ENCODE peak calls at places on chromosomes 4 and X, in six cellular contexts. F, S, K, J, D and A are unnamed samples.

GRCh38 chr4:1393866-1394265 is 12.4 kb downstream of the NKX1-1 start:
- DNase-seq in F (peak), S (no peak), K (no peak), J (peak), D (no peak), A (no peak)

GRCh38 chr4:177450421-177451107 is 8.3 kb upstream of the AGA start:
- DNase-seq in F (no peak), S (no peak), K (peak), J (no peak), D (no peak), A (no peak)

GRCh38 chr4:12036450-12036849 is 607.8 kb upstream of the HS3ST1 start:
- DNase-seq in F (no peak), S (no peak), K (peak), J (no peak), D (no peak), A (no peak)

GRCh38 chr4:8409271-8410065 is 31.1 kb downstream of the ACOX3 start:
- DNase-seq in F (no peak), S (no peak), K (peak), J (no peak), D (no peak), A (no peak)

GRCh38 chrX:44011505-44011904 is 38.3 kb upstream of the NDP start:
- DNase-seq in F (no peak), S (no peak), K (no peak), J (no peak), D (no peak), A (no peak)

GRCh38 chr4:6769984-6770420 is 12.5 kb upstream of the KIAA0232 start:
- DNase-seq in F (no peak), S (no peak), K (no peak), J (no peak), D (no peak), A (no peak)

GRCh38 chr4:174707277-174707676 is 121.8 kb downstream of the GLRA3 start:
- DNase-seq in F (no peak), S (no peak), K (no peak), J (no peak), D (no peak), A (no peak)

GRCh38 chrX:110156167-110156754 is 153.3 kb downstream of the TMEM164 start:
- DNase-seq in F (no peak), S (peak), K (no peak), J (no peak), D (no peak), A (no peak)

GRCh38 chr4:169160825-169161224 is 109.9 kb downstream of the SH3RF1 start:
- DNase-seq in F (no peak), S (no peak), K (peak), J (peak), D (no peak), A (no peak)

GRCh38 chr4:158163941-158164665 is 8.7 kb downstream of the GASK1B start:
- DNase-seq in F (no peak), S (no peak), K (no peak), J (peak), D (no peak), A (no peak)

GRCh38 chr4:46503739-46504138 is 113.8 kb upstream of the GABRA2 start:
- DNase-seq in F (no peak), S (no peak), K (peak), J (no peak), D (no peak), A (no peak)

GRCh38 chr4:107058828-107059227 is 22.7 kb upstream of the DKK2 start:
- DNase-seq in F (no peak), S (no peak), K (no peak), J (no peak), D (no peak), A (no peak)

GRCh38 chr4:175252642-175253041 is 334.5 kb downstream of the ADAM29 start:
- DNase-seq in F (no peak), S (no peak), K (no peak), J (no peak), D (no peak), A (no peak)

GRCh38 chr4:16757080-16757521 is 141.3 kb downstream of the LDB2 start:
- DNase-seq in F (no peak), S (no peak), K (peak), J (no peak), D (peak), A (no peak)

GRCh38 chr4:81648576-81649272 is 177.0 kb upstream of the RASGEF1B start:
- DNase-seq in F (no peak), S (peak), K (peak), J (no peak), D (no peak), A (no peak)

GRCh38 chrX:119042996-119043395 is 29.8 kb upstream of the CT47C1 start:
- DNase-seq in F (no peak), S (no peak), K (no peak), J (no peak), D (no peak), A (no peak)

GRCh38 chr4:499563-499962 is 553 bp downstream of the PIGG start:
- DNase-seq in F (no peak), S (no peak), K (no peak), J (no peak), D (no peak), A (no peak)

GRCh38 chr4:119000400-119000799 is 111.7 kb downstream of the SYNPO2 start:
- DNase-seq in F (no peak), S (no peak), K (no peak), J (no peak), D (no peak), A (no peak)

GRCh38 chr4:95510145-95510544 is 38.6 kb downstream of the UNC5C start:
- DNase-seq in F (no peak), S (no peak), K (peak), J (peak), D (no peak), A (peak)

GRCh38 chrX:150933945-150934350 is 35.5 kb upstream of the CD99L2 start:
- DNase-seq in F (no peak), S (no peak), K (no peak), J (no peak), D (no peak), A (no peak)

GRCh38 chrX:31038585-31039326 is 33.1 kb downstream of the FTHL17 start:
- DNase-seq in F (no peak), S (peak), K (peak), J (peak), D (peak), A (no peak)

GRCh38 chr4:172631832-172632231 is 536.8 kb upstream of the GALNT7 start:
- DNase-seq in F (no peak), S (no peak), K (no peak), J (no peak), D (no peak), A (no peak)

GRCh38 chrX:23334871-23335599 is 386 bp downstream of the PTCHD1 start:
- DNase-seq in F (no peak), S (no peak), K (no peak), J (no peak), D (no peak), A (no peak)

GRCh38 chrX:48966796-48967579 is 4.7 kb downstream of the KCND1 start:
- DNase-seq in F (no peak), S (no peak), K (peak), J (no peak), D (no peak), A (no peak)

GRCh38 chr4:84870398-84871163 is 95.9 kb downstream of the WDFY3 start:
- DNase-seq in F (no peak), S (no peak), K (peak), J (no peak), D (no peak), A (no peak)

GRCh38 chr4:146469053-146469452 is 52.7 kb downstream of the SLC10A7 start:
- DNase-seq in F (no peak), S (no peak), K (no peak), J (no peak), D (no peak), A (no peak)

GRCh38 chrX:44935640-44936039 is 62.7 kb downstream of the KDM6A start:
- DNase-seq in F (no peak), S (no peak), K (no peak), J (no peak), D (no peak), A (peak)

GRCh38 chr4:82705881-82706280 is 92.7 kb downstream of the SCD5 start:
- DNase-seq in F (no peak), S (no peak), K (no peak), J (no peak), D (no peak), A (no peak)

GRCh38 chrX:14673236-14673635 is 143.9 kb downstream of the GLRA2 start:
- DNase-seq in F (no peak), S (no peak), K (no peak), J (no peak), D (no peak), A (no peak)

GRCh38 chr4:142719854-142720541 is 126.1 kb downstream of the INPP4B start:
- DNase-seq in F (no peak), S (peak), K (peak), J (no peak), D (no peak), A (no peak)

GRCh38 chr4:142817442-142817841 is 28.7 kb downstream of the INPP4B start:
- DNase-seq in F (no peak), S (no peak), K (peak), J (no peak), D (no peak), A (no peak)

GRCh38 chr4:53132117-53132889 is 233.6 kb downstream of the SCFD2 start:
- DNase-seq in F (no peak), S (no peak), K (peak), J (no peak), D (no peak), A (no peak)

GRCh38 chr4:26860922-26861433 is 337 bp downstream of the STIM2 start:
- DNase-seq in F (peak), S (no peak), K (peak), J (peak), D (peak), A (no peak)

GRCh38 chrX:19902110-19902509 is 14.7 kb upstream of the SH3KBP1 start:
- DNase-seq in F (peak), S (no peak), K (peak), J (no peak), D (no peak), A (no peak)

GRCh38 chrX:132364313-132364712 is 124.5 kb downstream of the MBNL3 start:
- DNase-seq in F (no peak), S (no peak), K (no peak), J (no peak), D (no peak), A (no peak)

GRCh38 chr4:78656968-78657445 is 105.4 kb downstream of the ANXA3 start:
- DNase-seq in F (no peak), S (peak), K (no peak), J (no peak), D (no peak), A (no peak)
- H3K4me3 ChIP-seq in F (no peak), S (peak), K (no peak), J (no peak), D (no peak), A (no peak)

GRCh38 chr4:35793045-35793722 is 451.1 kb downstream of the ARAP2 start:
- DNase-seq in F (no peak), S (no peak), K (no peak), J (no peak), D (no peak), A (no peak)

GRCh38 chr4:35793766-35794165 is 450.5 kb downstream of the ARAP2 start:
- DNase-seq in F (no peak), S (no peak), K (no peak), J (no peak), D (no peak), A (no peak)

GRCh38 chr4:35789899-35790574 is 454.3 kb downstream of the ARAP2 start:
- DNase-seq in F (no peak), S (no peak), K (no peak), J (no peak), D (no peak), A (no peak)
- TF ChIP-seq CTCF in F (no peak), S (no peak), K (no peak), J (no peak), D (no peak), A (no peak)

GRCh38 chr4:2799444-2799911 is 6.6 kb downstream of the SH3BP2 start:
- DNase-seq in F (peak), S (no peak), K (no peak), J (no peak), D (no peak), A (no peak)
- H3K4me3 ChIP-seq in F (peak), S (no peak), K (no peak), J (no peak), D (no peak), A (no peak)

DNA sequence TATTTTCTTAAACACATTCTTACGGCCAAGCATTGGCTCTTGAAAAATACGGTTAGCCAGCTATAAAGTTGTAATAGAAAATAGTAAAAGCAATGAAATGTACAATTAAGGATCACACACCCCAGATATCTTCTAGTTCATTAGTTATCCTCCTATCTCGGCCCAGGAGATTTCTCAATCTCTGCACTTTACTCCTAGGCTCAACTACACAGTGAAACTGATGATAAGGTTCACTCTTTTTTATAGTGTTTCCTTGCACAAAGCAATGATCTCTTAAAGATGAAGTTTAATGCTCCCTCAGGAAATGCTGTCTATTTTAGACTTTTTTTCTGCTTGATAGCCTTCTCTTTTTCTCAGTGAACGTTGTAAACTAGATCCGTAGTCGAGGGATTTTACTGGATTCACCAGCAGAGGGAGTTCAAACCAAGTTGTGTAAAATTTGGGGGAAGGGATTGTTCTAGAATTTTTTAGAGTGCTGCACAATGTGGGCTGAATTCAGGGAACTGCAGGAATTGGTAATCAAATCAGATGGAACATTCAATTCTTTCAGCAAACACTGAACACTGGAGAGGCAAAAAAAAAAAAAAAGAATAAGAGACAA is 269.5 kb downstream of the GBA3 start:
- DNase-seq in F (no peak), S (peak), K (peak), J (no peak), D (no peak), A (no peak)
- TF ChIP-seq CTCF in F (peak), S (peak), K (peak), J (peak), D (peak), A (peak)

GRCh38 chr4:143939528-143939927 is 34.2 kb upstream of the GYPE start:
- DNase-seq in F (no peak), S (no peak), K (no peak), J (no peak), D (no peak), A (no peak)
- H3K4me3 ChIP-seq in F (no peak), S (no peak), K (no peak), J (no peak), D (no peak), A (no peak)

GRCh38 chr4:40550900-40551546 is 78.6 kb downstream of the RBM47 start:
- DNase-seq in F (no peak), S (peak), K (peak), J (peak), D (no peak), A (peak)
- TF ChIP-seq CTCF in F (peak), S (peak), K (peak), J (peak), D (no peak), A (peak)

GRCh38 chr4:184439856-184440592 is 34.3 kb downstream of the IRF2 start:
- DNase-seq in F (no peak), S (no peak), K (peak), J (peak), D (peak), A (no peak)
- H3K4me3 ChIP-seq in F (no peak), S (no peak), K (no peak), J (no peak), D (no peak), A (no peak)